ENCODE peak calls at places on chromosomes 4 and X, in eight cellular contexts. M, A, G, Z, W, K, P and X are unnamed samples.

GRCh38 chrX:107118322-107119147 is at the start of gene RBM41:
- DNase-seq in W (peak; percentile 79), G (peak; percentile 83), Z (peak; percentile 69), K (peak; percentile 79), M (peak; percentile 24), A (peak; percentile 9), P (peak; percentile 86), X (peak; percentile 83)

GRCh38 chr4:128159967-128160366 is 98.9 kb downstream of the LARP1B start:
- DNase-seq in G (no peak), P (no peak), W (no peak), K (peak; percentile 75), Z (no peak), M (no peak), A (peak; percentile 30), X (no peak)

GRCh38 chrX:133215017-133215416 is 3.1 kb downstream of the TFDP3 start:
- DNase-seq in K (no peak), M (no peak), Z (no peak), W (no peak), A (no peak), P (no peak), G (no peak), X (no peak)

GRCh38 chrX:46957299-46957698 is 45.1 kb downstream of the JADE3 start:
- DNase-seq in P (no peak), K (no peak), M (no peak), A (peak; percentile 37), W (no peak), Z (no peak), G (no peak), X (no peak)

GRCh38 chrX:119067023-119067739 is 5.6 kb upstream of the CT47C1 start:
- DNase-seq in A (peak; percentile 21), P (peak; percentile 51), M (no peak), Z (peak; percentile 43), G (peak; percentile 72), K (peak; percentile 71), W (peak; percentile 22), X (peak; percentile 49)

GRCh38 chr4:167020410-167020809 is 213.9 kb downstream of the SPOCK3 start:
- DNase-seq in W (no peak), Z (no peak), G (no peak), A (no peak), K (peak; percentile 23), P (no peak), M (no peak), X (no peak)

GRCh38 chr4:71210831-71211230 is 128.0 kb upstream of the SLC4A4 start:
- DNase-seq in P (no peak), Z (no peak), K (peak; percentile 45), G (no peak), W (no peak), M (no peak), A (no peak), X (no peak)

GRCh38 chr4:68951078-68951805 is at the start of gene UGT2A3:
- DNase-seq in Z (no peak), W (no peak), K (no peak), P (no peak), A (no peak), G (no peak), M (no peak), X (peak; percentile 79)

GRCh38 chrX:7514871-7515599 is 327.9 kb upstream of the VCX start:
- DNase-seq in K (peak; percentile 55), P (no peak), Z (no peak), W (no peak), A (no peak), G (no peak), M (no peak), X (no peak)

GRCh38 chr4:185383451-185383850 is 12.3 kb downstream of the LRP2BP start:
- DNase-seq in W (no peak), G (no peak), Z (no peak), P (no peak), A (no peak), K (no peak), M (no peak), X (no peak)

GRCh38 chrX:34629572-34629971 is 27.5 kb downstream of the TMEM47 start:
- DNase-seq in K (no peak), G (no peak), W (no peak), A (peak; percentile 14), M (no peak), P (no peak), Z (no peak), X (no peak)

GRCh38 chrX:39150210-39150609 is 349.0 kb downstream of the MID1IP1 start:
- DNase-seq in W (no peak), A (no peak), G (no peak), Z (no peak), K (no peak), M (no peak), P (no peak), X (no peak)

GRCh38 chrX:137482136-137482535 is 83.8 kb upstream of the ZIC3 start:
- DNase-seq in G (no peak), K (no peak), Z (no peak), P (no peak), A (no peak), W (no peak), M (no peak), X (no peak)

GRCh38 chr4:74555231-74555630 is 110.3 kb downstream of the AREG start:
- DNase-seq in Z (no peak), K (peak; percentile 75), A (peak; percentile 46), W (no peak), P (no peak), M (no peak), G (no peak), X (no peak)

GRCh38 chr4:2927696-2928075 is 35.5 kb downstream of the NOP14 start:
- DNase-seq in M (no peak), A (no peak), G (no peak), Z (no peak), P (peak; percentile 36), W (no peak), K (no peak), X (peak; percentile 39)

GRCh38 chrX:41184312-41184711 is 99.1 kb downstream of the USP9X start:
- DNase-seq in P (no peak), K (no peak), W (peak; percentile 13), Z (no peak), A (no peak), G (no peak), M (no peak), X (no peak)

GRCh38 chr4:56424697-56425514 is 10.5 kb downstream of the PPAT start:
- DNase-seq in Z (no peak), M (no peak), A (no peak), G (no peak), W (peak; percentile 53), K (peak; percentile 63), P (no peak), X (no peak)

GRCh38 chr4:174697896-174698295 is 131.2 kb downstream of the GLRA3 start:
- DNase-seq in K (no peak), W (no peak), A (no peak), G (no peak), Z (no peak), M (no peak), P (no peak), X (no peak)

GRCh38 chr4:788006-788635 is 37.8 kb downstream of the CPLX1 start:
- DNase-seq in Z (no peak), W (no peak), G (no peak), P (peak; percentile 32), A (no peak), M (no peak), K (no peak), X (no peak)

GRCh38 chr4:3607690-3608514 is 75.7 kb upstream of the LRPAP1 start:
- DNase-seq in G (no peak), A (no peak), Z (no peak), W (no peak), M (no peak), K (no peak), P (no peak), X (no peak)

GRCh38 chr4:42265782-42266602 is 113.5 kb upstream of the BEND4 start:
- DNase-seq in K (no peak), A (no peak), M (no peak), Z (no peak), P (no peak), G (no peak), W (no peak), X (no peak)

GRCh38 chrX:135345328-135345645 is 36.0 kb downstream of the ETDC start:
- DNase-seq in A (no peak), G (peak; percentile 65), W (no peak), P (no peak), M (no peak), K (peak; percentile 68), Z (peak; percentile 45), X (peak; percentile 68)

GRCh38 chrX:133792198-133792953 is 193.0 kb downstream of the GPC3 start:
- DNase-seq in Z (peak; percentile 27), G (peak; percentile 85), A (peak; percentile 40), P (peak; percentile 52), M (peak; percentile 6), K (peak; percentile 69), W (peak; percentile 64), X (peak; percentile 54)